ENCODE peak calls at places on chromosomes 7 and 10, in four cellular contexts. One of them, this sample, is unnamed.

GRCh38 chr10:117441812-117442443 is 66.7 kb upstream of the PDZD8 start:
- DNase-seq in K562: no peak
- DNase-seq in SK-N-SH: no peak
- DNase-seq in GM12878: no peak
- DNase-seq in this sample: no peak

GRCh38 chr10:127997241-127997640 is 90.3 kb downstream of the PTPRE start:
- DNase-seq in K562: no peak
- DNase-seq in SK-N-SH: no peak
- DNase-seq in GM12878: no peak
- DNase-seq in this sample: no peak

GRCh38 chr10:114674321-114674720 is 16.2 kb upstream of the ABLIM1 start:
- DNase-seq in K562: no peak
- DNase-seq in SK-N-SH: no peak
- DNase-seq in GM12878: no peak
- DNase-seq in this sample: no peak

GRCh38 chr10:112778579-112778978 is 171.5 kb upstream of the TCF7L2 start:
- DNase-seq in K562: no peak
- DNase-seq in SK-N-SH: no peak
- DNase-seq in GM12878: no peak
- DNase-seq in this sample: no peak

GRCh38 chr10:61987951-61988379 is 86.5 kb downstream of the ARID5B start:
- DNase-seq in K562: no peak
- DNase-seq in SK-N-SH: no peak
- DNase-seq in GM12878: peak; percentile 97
- DNase-seq in this sample: no peak

GRCh38 chr7:3201937-3202715 is 98.9 kb upstream of the SDK1 start:
- DNase-seq in K562: no peak
- DNase-seq in SK-N-SH: no peak
- DNase-seq in GM12878: no peak
- DNase-seq in this sample: no peak

GRCh38 chr7:46153583-46153950 is 232.5 kb upstream of the IGFBP3 start:
- DNase-seq in K562: no peak
- DNase-seq in SK-N-SH: no peak
- DNase-seq in GM12878: no peak
- DNase-seq in this sample: no peak

GRCh38 chr10:95133016-95133752 is 60.9 kb upstream of the ACSM6 start:
- DNase-seq in K562: peak; percentile 59
- DNase-seq in SK-N-SH: peak; percentile 41
- DNase-seq in GM12878: peak; percentile 45
- DNase-seq in this sample: peak; percentile 75

GRCh38 chr10:78600740-78601139 is 468.0 kb upstream of the ZMIZ1 start:
- DNase-seq in K562: no peak
- DNase-seq in SK-N-SH: no peak
- DNase-seq in GM12878: no peak
- DNase-seq in this sample: no peak

GRCh38 chr10:89062861-89063260 is 72.3 kb downstream of the FAS start:
- DNase-seq in K562: no peak
- DNase-seq in SK-N-SH: no peak
- DNase-seq in GM12878: no peak
- DNase-seq in this sample: no peak

GRCh38 chr7:138773817-138774216 is 24.0 kb upstream of the TMEM213 start:
- DNase-seq in K562: no peak
- DNase-seq in SK-N-SH: no peak
- DNase-seq in GM12878: no peak
- DNase-seq in this sample: no peak

GRCh38 chr10:85642421-85643170 is 724.0 kb downstream of the GRID1 start:
- DNase-seq in K562: no peak
- DNase-seq in SK-N-SH: no peak
- DNase-seq in GM12878: no peak
- DNase-seq in this sample: peak; percentile 12

GRCh38 chr10:58637372-58637771 is 124.7 kb downstream of the BICC1 start:
- DNase-seq in K562: no peak
- DNase-seq in SK-N-SH: no peak
- DNase-seq in GM12878: no peak
- DNase-seq in this sample: no peak

GRCh38 chr10:89352802-89353201 is 25.0 kb downstream of the IFIT3 start:
- DNase-seq in K562: no peak
- DNase-seq in SK-N-SH: no peak
- DNase-seq in GM12878: no peak
- DNase-seq in this sample: no peak

GRCh38 chr10:133445268-133445732 is 8.4 kb upstream of the SCART1 start:
- DNase-seq in K562: no peak
- DNase-seq in SK-N-SH: peak; percentile 18
- DNase-seq in GM12878: no peak
- DNase-seq in this sample: no peak

GRCh38 chr10:104337985-104338735 is at the start of gene ITPRIP:
- DNase-seq in K562: peak; percentile 56
- DNase-seq in SK-N-SH: peak; percentile 86
- DNase-seq in GM12878: no peak
- DNase-seq in this sample: peak; percentile 70

GRCh38 chr10:118471863-118472262 is 123.6 kb downstream of the PRLHR start:
- DNase-seq in K562: no peak
- DNase-seq in SK-N-SH: no peak
- DNase-seq in GM12878: no peak
- DNase-seq in this sample: no peak

GRCh38 chr7:84985073-84985784 is 201.6 kb downstream of the SEMA3D start:
- DNase-seq in K562: no peak
- DNase-seq in SK-N-SH: no peak
- DNase-seq in GM12878: no peak
- DNase-seq in this sample: no peak

GRCh38 chr7:81036041-81036440 is 117.2 kb upstream of the SEMA3C start:
- DNase-seq in K562: no peak
- DNase-seq in SK-N-SH: no peak
- DNase-seq in GM12878: no peak
- DNase-seq in this sample: no peak

GRCh38 chr7:16838891-16839290 is 34.1 kb upstream of the AGR2 start:
- DNase-seq in K562: no peak
- DNase-seq in SK-N-SH: no peak
- DNase-seq in GM12878: no peak
- DNase-seq in this sample: no peak

GRCh38 chr10:124048371-124049290 is 44.8 kb downstream of the CHST15 start:
- DNase-seq in K562: no peak
- DNase-seq in SK-N-SH: no peak
- DNase-seq in GM12878: no peak
- DNase-seq in this sample: no peak

GRCh38 chr10:103479135-103479534 is at the start of gene CALHM3:
- DNase-seq in K562: peak; percentile 52
- DNase-seq in SK-N-SH: no peak
- DNase-seq in GM12878: no peak
- DNase-seq in this sample: no peak

GRCh38 chr10:31345886-31346285 is 26.9 kb downstream of the ZEB1 start:
- DNase-seq in K562: no peak
- DNase-seq in SK-N-SH: no peak
- DNase-seq in GM12878: no peak
- DNase-seq in this sample: no peak

GRCh38 chr7:3657201-3657600 is 356.1 kb downstream of the SDK1 start:
- DNase-seq in K562: no peak
- DNase-seq in SK-N-SH: no peak
- DNase-seq in GM12878: no peak
- DNase-seq in this sample: no peak

GRCh38 chr10:44071479-44071878 is 313.4 kb downstream of the CXCL12 start:
- DNase-seq in K562: no peak
- DNase-seq in SK-N-SH: no peak
- DNase-seq in GM12878: no peak
- DNase-seq in this sample: no peak

GRCh38 chr10:82796510-82796909 is 921.5 kb downstream of the NRG3 start:
- DNase-seq in K562: no peak
- DNase-seq in SK-N-SH: peak; percentile 9
- DNase-seq in GM12878: no peak
- DNase-seq in this sample: no peak

GRCh38 chr10:87642988-87643387 is 16.7 kb upstream of the PAPSS2 start:
- DNase-seq in K562: no peak
- DNase-seq in SK-N-SH: no peak
- DNase-seq in GM12878: no peak
- DNase-seq in this sample: no peak

GRCh38 chr10:77906863-77907861 is 19.4 kb downstream of the DLG5 start:
- DNase-seq in K562: peak; percentile 52
- DNase-seq in SK-N-SH: no peak
- DNase-seq in GM12878: no peak
- DNase-seq in this sample: no peak

GRCh38 chr7:121084748-121085336 is 96.3 kb downstream of the CPED1 start:
- DNase-seq in K562: no peak
- DNase-seq in SK-N-SH: peak; percentile 10
- DNase-seq in GM12878: no peak
- DNase-seq in this sample: no peak

GRCh38 chr10:49661291-49661856 is 18.1 kb upstream of the C10orf53 start:
- DNase-seq in K562: peak; percentile 7
- DNase-seq in SK-N-SH: no peak
- DNase-seq in GM12878: no peak
- DNase-seq in this sample: peak; percentile 2

GRCh38 chr7:36039243-36039642 is 113.8 kb upstream of the EEPD1 start:
- DNase-seq in K562: no peak
- DNase-seq in SK-N-SH: no peak
- DNase-seq in GM12878: no peak
- DNase-seq in this sample: no peak

GRCh38 chr7:36038063-36038721 is 114.9 kb upstream of the EEPD1 start:
- DNase-seq in K562: no peak
- DNase-seq in SK-N-SH: no peak
- DNase-seq in GM12878: no peak
- DNase-seq in this sample: no peak

GRCh38 chr7:36036590-36036989 is 116.5 kb upstream of the EEPD1 start:
- DNase-seq in K562: no peak
- DNase-seq in SK-N-SH: peak; percentile 74
- DNase-seq in GM12878: no peak
- DNase-seq in this sample: no peak

GRCh38 chr7:36039671-36040070 is 113.4 kb upstream of the EEPD1 start:
- DNase-seq in K562: no peak
- DNase-seq in SK-N-SH: no peak
- DNase-seq in GM12878: no peak
- DNase-seq in this sample: no peak

GRCh38 chr7:36037121-36037662 is 115.9 kb upstream of the EEPD1 start:
- DNase-seq in K562: no peak
- DNase-seq in SK-N-SH: peak; percentile 73
- DNase-seq in GM12878: no peak
- DNase-seq in this sample: no peak
- TF ChIP-seq FOXM1 in K562: no peak
- TF ChIP-seq FOXM1 in SK-N-SH: peak; percentile 58
- TF ChIP-seq FOXM1 in GM12878: no peak
- TF ChIP-seq FOXM1 in this sample: no peak

GRCh38 chr7:42605381-42605780 is 306.5 kb downstream of the C7orf25 start:
- DNase-seq in K562: no peak
- DNase-seq in SK-N-SH: no peak
- DNase-seq in GM12878: no peak
- DNase-seq in this sample: no peak

GRCh38 chr7:42606217-42606905 is 305.5 kb downstream of the C7orf25 start:
- DNase-seq in K562: no peak
- DNase-seq in SK-N-SH: no peak
- DNase-seq in GM12878: no peak
- DNase-seq in this sample: no peak

GRCh38 chr7:42605800-42606199 is 306.1 kb downstream of the C7orf25 start:
- DNase-seq in K562: no peak
- DNase-seq in SK-N-SH: no peak
- DNase-seq in GM12878: no peak
- DNase-seq in this sample: no peak

DNA sequence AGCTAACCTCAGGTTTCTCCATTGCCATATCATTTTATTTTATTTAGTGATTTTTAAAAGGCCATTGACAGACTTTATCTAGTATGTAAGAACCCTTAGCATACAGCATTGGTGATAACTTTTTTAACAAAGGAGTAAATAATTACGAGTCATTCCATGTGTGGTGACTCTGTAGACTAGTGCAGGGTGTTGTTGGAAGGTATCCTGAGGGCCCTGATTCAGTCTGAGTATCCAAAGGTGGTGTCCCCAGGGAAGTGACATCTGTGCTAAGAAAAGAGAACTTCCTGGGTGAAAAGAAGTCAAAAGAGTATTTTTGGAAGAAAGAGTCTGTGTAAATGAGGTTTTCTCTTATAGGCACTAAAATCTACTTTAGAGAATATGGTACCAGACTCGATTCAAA is 308.4 kb downstream of the C7orf25 start:
- DNase-seq in K562: no peak
- DNase-seq in SK-N-SH: no peak
- DNase-seq in GM12878: no peak
- DNase-seq in this sample: no peak
- TF ChIP-seq FOXM1 in K562: no peak
- TF ChIP-seq FOXM1 in SK-N-SH: no peak
- TF ChIP-seq FOXM1 in GM12878: no peak
- TF ChIP-seq FOXM1 in this sample: no peak

DNA sequence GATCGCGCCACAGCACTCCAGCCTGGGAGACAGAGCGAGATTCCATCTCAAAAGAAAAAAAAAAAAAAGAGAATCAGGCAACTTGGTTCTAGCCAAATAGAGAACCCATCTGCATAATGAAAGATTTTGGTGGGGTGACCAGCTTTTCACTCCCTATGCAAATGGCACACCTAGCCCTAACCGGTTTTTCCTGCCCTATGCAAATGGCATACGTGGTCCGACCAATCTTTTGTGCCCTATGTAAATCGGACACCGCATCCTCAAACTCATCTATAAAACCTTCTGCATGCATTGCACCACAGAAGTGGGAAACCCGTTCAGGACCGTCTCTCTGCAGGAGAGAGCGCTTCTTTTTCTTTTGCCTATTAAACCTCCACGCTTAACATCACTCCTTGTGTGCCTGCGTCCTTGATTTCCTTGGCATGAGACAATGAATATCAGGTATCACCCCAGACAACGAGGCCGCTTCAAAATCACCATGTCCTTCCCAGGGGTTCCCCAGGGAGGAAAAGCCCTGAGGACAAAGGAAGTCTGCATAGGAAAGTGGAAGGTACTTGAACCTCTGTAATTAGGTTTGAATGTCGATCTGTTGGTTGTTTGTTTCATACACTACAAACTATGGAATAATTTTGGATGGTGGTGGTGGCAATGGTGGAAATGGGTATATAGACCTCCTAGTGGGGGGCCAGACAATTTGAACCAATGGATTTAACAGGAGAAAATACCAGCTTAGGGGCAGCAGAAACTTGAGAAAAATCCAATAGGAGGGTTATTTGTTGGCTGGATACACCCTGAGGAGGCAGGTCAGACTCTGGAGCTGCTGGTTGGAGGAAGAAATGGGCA is 396.2 kb downstream of the TYW1 start:
- DNase-seq in K562: no peak
- DNase-seq in SK-N-SH: no peak
- DNase-seq in GM12878: no peak
- DNase-seq in this sample: no peak
- TF ChIP-seq FOXM1 in K562: no peak
- TF ChIP-seq FOXM1 in SK-N-SH: no peak
- TF ChIP-seq FOXM1 in GM12878: no peak
- TF ChIP-seq FOXM1 in this sample: no peak

GRCh38 chr7:55396386-55396785 is 31.2 kb downstream of the LANCL2 start:
- DNase-seq in K562: no peak
- DNase-seq in SK-N-SH: no peak
- DNase-seq in GM12878: no peak
- DNase-seq in this sample: no peak

GRCh38 chr7:55400191-55400590 is 35.1 kb downstream of the LANCL2 start:
- DNase-seq in K562: no peak
- DNase-seq in SK-N-SH: no peak
- DNase-seq in GM12878: no peak
- DNase-seq in this sample: no peak

DNA sequence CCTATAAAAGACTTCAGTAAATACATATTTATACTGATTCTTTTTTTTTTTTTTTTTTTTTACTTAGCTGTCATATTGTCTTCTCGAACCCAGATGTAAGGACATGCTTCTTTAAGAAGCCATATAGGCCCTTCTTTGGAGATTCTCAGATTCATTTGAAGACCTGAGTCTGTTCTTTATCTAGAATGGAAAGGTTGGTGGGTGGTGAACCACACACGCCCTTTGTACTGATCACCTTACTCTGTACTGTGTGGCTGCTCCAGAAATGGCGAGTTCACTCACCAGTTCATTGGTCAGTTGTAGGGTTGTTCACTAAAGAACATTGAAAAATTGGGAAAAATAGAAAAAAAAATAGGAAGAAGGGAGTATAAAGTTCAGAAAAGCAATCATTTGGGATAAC is 32.5 kb downstream of the LANCL2 start:
- DNase-seq in K562: no peak
- DNase-seq in SK-N-SH: no peak
- DNase-seq in GM12878: no peak
- DNase-seq in this sample: no peak
- TF ChIP-seq FOXM1 in K562: no peak
- TF ChIP-seq FOXM1 in SK-N-SH: no peak
- TF ChIP-seq FOXM1 in GM12878: no peak
- TF ChIP-seq FOXM1 in this sample: no peak

This sample was measured in HEK293T.